ENCODE peak calls at places on chromosome 21, in seven cellular contexts. K, J, V, X, Y, Q and N are unnamed samples.

GRCh38 chr21:38221594-38221993 is 35.2 kb upstream of the KCNJ15 start:
- DNase-seq in K (no peak), J (no peak), V (no peak), X (no peak), Y (no peak), Q (no peak), N (no peak)

GRCh38 chr21:36163780-36164426 is 7.3 kb downstream of the DOP1B start:
- DNase-seq in K (no peak), J (no peak), V (no peak), X (no peak), Y (no peak), Q (no peak), N (no peak)

GRCh38 chr21:44765231-44766013 is 36.2 kb downstream of the UBE2G2 start:
- DNase-seq in K (no peak), J (no peak), V (no peak), X (peak), Y (peak), Q (no peak), N (peak)

GRCh38 chr21:44984792-44985440 is 45.1 kb downstream of the SLX9 start:
- DNase-seq in K (peak), J (no peak), V (peak), X (no peak), Y (peak), Q (peak), N (no peak)

GRCh38 chr21:37454869-37455503 is 88.4 kb downstream of the DYRK1A start:
- DNase-seq in K (no peak), J (no peak), V (no peak), X (no peak), Y (no peak), Q (no peak), N (no peak)

GRCh38 chr21:40926238-40926637 is 79.3 kb upstream of the DSCAM start:
- DNase-seq in K (no peak), J (no peak), V (no peak), X (no peak), Y (no peak), Q (no peak), N (no peak)

GRCh38 chr21:34337741-34338140 is 26.1 kb upstream of the KCNE2 start:
- DNase-seq in K (no peak), J (no peak), V (no peak), X (peak), Y (no peak), Q (no peak), N (no peak)

GRCh38 chr21:44086636-44087425 is 20.4 kb upstream of the PWP2 start:
- DNase-seq in K (no peak), J (no peak), V (peak), X (no peak), Y (no peak), Q (no peak), N (no peak)

GRCh38 chr21:27813750-27814149 is 846.9 kb upstream of the ADAMTS5 start:
- DNase-seq in K (no peak), J (no peak), V (no peak), X (no peak), Y (no peak), Q (no peak), N (no peak)

GRCh38 chr21:46122241-46122671 is 24.3 kb downstream of the COL6A2 start:
- DNase-seq in K (no peak), J (no peak), V (peak), X (peak), Y (peak), Q (no peak), N (no peak)

GRCh38 chr21:40707271-40707670 is 139.7 kb downstream of the DSCAM start:
- DNase-seq in K (no peak), J (no peak), V (no peak), X (no peak), Y (no peak), Q (no peak), N (no peak)

GRCh38 chr21:34579411-34579810 is 35.5 kb downstream of the RCAN1 start:
- DNase-seq in K (no peak), J (no peak), V (no peak), X (peak), Y (no peak), Q (no peak), N (no peak)

GRCh38 chr21:36385909-36386642 is 884 bp downstream of the CHAF1B start:
- DNase-seq in K (no peak), J (no peak), V (peak), X (peak), Y (no peak), Q (no peak), N (no peak)

GRCh38 chr21:46610018-46610701 is 5.3 kb upstream of the S100B start:
- DNase-seq in K (no peak), J (no peak), V (no peak), X (no peak), Y (no peak), Q (no peak), N (peak)

GRCh38 chr21:45405271-45405818 is 380 bp downstream of the COL18A1 start:
- DNase-seq in K (peak), J (no peak), V (no peak), X (peak), Y (peak), Q (no peak), N (no peak)

GRCh38 chr21:45302082-45303061 is 14.7 kb upstream of the POFUT2 start:
- DNase-seq in K (no peak), J (no peak), V (peak), X (no peak), Y (peak), Q (no peak), N (no peak)

DNA sequence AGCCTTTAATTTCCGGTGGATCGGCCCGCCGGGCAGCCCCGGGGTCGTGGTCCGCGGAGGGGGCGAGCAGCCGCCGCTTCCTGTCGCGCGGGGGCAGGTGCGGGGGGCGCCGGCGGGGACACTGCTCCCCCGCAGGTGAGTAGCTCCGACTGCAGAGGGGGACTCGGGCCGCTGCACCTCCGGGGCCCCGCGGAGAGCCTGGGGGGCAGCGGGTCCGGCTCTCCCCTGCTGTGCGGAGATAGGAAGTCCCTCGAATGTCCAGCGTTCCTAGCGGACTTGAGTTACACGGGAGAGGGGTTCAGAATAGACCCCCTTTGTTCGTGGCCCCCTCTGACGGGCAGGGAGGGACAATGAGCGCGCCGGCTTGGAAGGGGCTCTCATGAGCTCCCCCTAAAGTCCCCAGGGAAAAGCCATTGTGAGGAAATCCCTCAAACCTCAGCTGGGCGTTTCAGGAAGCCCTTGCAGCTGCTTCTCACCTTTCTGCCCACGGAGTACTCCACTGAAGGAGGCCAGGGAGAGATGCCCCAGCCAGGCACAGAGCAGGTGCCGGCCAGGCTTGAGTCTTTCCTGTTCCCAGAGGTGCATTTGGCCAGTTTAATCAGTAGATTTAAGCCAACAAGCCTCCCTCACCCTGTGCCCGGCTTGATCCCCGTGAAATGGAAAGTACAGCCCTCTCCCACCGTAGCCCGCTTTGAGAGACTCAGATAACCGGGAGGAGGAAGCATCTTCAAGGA is 925 bp downstream of the PDE9A start:
- DNase-seq in K (peak), J (no peak), V (no peak), X (no peak), Y (peak), Q (no peak), N (peak)
- TF ChIP-seq CTCF in K (no peak), J (no peak), V (no peak), X (no peak), Y (no peak), Q (peak), N (no peak)

GRCh38 chr21:32693581-32693980 is 34.2 kb downstream of the SYNJ1 start:
- DNase-seq in K (no peak), J (no peak), V (no peak), X (no peak), Y (no peak), Q (no peak), N (no peak)

GRCh38 chr21:32690085-32690484 is 37.7 kb downstream of the SYNJ1 start:
- DNase-seq in K (no peak), J (no peak), V (no peak), X (no peak), Y (no peak), Q (no peak), N (no peak)

GRCh38 chr21:32682696-32683474 is 44.9 kb downstream of the SYNJ1 start:
- DNase-seq in K (no peak), J (no peak), V (no peak), X (no peak), Y (no peak), Q (no peak), N (no peak)

DNA sequence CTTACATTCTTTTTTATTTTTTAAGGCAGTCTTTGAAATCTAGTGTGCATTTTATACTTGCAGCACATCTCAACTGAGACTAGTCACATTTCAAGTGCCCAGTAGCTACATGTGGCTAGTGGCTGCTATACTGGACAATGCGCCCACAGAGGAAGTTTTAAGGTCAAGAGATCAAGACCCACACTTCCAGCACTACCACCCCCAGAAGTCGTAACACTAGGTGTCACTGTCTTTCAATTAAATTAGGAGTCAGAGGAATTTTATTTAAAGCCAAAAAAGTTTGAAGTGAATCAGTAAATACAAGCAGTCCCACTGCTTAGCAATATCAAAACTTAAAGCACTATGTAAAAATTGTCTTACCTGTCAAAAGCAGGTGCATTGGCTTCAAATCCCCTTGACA is 39.9 kb downstream of the SYNJ1 start:
- DNase-seq in K (no peak), J (no peak), V (no peak), X (no peak), Y (no peak), Q (no peak), N (peak)
- TF ChIP-seq CTCF in K (no peak), J (no peak), V (no peak), X (no peak), Y (peak), Q (peak), N (no peak)

GRCh38 chr21:42704861-42705260 is 51.4 kb downstream of the PDE9A start:
- DNase-seq in K (no peak), J (no peak), V (no peak), X (no peak), Y (no peak), Q (no peak), N (peak)
- TF ChIP-seq CTCF in K (no peak), J (no peak), V (no peak), X (no peak), Y (no peak), Q (no peak), N (no peak)

DNA sequence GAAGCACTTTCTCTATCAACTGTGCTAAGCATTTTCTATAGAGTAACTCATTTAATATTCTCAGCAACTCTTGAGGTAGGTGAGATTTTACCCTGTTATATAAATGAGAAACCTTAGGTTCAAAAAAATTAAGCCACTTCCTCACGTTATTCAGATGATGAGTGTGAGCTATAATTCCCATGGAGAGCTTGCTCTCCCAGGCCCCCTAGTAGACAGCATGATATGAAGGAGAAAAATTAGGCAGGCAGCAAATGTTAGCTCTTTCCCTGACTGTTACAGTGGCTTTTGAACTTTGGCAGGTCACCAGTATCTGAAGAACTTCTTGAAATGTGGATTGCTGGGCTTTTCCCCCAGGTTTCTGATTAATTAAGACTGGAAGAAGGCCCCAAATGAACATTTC is 753.1 kb downstream of the NCAM2 start:
- DNase-seq in K (no peak), J (no peak), V (no peak), X (no peak), Y (no peak), Q (no peak), N (no peak)
- TF ChIP-seq CTCF in K (no peak), J (no peak), V (peak), X (no peak), Y (no peak), Q (no peak), N (no peak)

GRCh38 chr21:39377444-39378050 is 28.7 kb upstream of the HMGN1 start:
- DNase-seq in K (no peak), J (no peak), V (no peak), X (peak), Y (no peak), Q (peak), N (peak)

GRCh38 chr21:39374046-39374445 is 25.2 kb upstream of the HMGN1 start:
- DNase-seq in K (no peak), J (no peak), V (no peak), X (no peak), Y (no peak), Q (no peak), N (peak)

GRCh38 chr21:39367783-39368182 is 18.9 kb upstream of the HMGN1 start:
- DNase-seq in K (no peak), J (no peak), V (no peak), X (no peak), Y (no peak), Q (no peak), N (no peak)

GRCh38 chr21:39375446-39375845 is 26.6 kb upstream of the HMGN1 start:
- DNase-seq in K (no peak), J (no peak), V (no peak), X (no peak), Y (no peak), Q (no peak), N (no peak)

DNA sequence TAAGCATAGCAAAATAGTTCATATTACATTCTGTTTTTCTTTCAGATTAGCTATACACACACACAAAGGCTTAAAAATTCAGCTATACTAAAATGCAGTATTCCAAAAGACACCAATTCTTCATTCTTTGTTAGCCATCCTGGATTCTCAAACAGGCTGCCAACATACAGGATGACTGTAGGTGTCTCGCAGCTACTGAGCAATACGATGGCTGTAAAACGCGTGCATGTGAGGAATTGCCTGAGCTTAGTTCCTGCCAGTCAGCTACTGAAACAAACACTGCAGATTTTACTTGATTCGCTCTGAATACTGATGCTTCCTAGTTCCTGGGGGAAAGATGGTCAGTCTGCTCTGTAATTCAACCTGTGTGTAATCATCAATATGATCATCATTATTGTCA is 24.7 kb upstream of the HMGN1 start:
- DNase-seq in K (peak), J (no peak), V (no peak), X (peak), Y (no peak), Q (peak), N (peak)
- TF ChIP-seq CTCF in K (peak), J (peak), V (peak), X (peak), Y (peak), Q (peak), N (no peak)

GRCh38 chr21:30842990-30843389 is 13.4 kb upstream of the KRTAP7-1 start:
- DNase-seq in K (no peak), J (no peak), V (no peak), X (no peak), Y (no peak), Q (no peak), N (no peak)
- TF ChIP-seq CTCF in K (no peak), J (no peak), V (no peak), X (peak), Y (no peak), Q (peak), N (no peak)

GRCh38 chr21:30468912-30469812 is 11.0 kb downstream of the KRTAP19-1 start:
- DNase-seq in K (no peak), J (no peak), V (no peak), X (no peak), Y (no peak), Q (no peak), N (no peak)

DNA sequence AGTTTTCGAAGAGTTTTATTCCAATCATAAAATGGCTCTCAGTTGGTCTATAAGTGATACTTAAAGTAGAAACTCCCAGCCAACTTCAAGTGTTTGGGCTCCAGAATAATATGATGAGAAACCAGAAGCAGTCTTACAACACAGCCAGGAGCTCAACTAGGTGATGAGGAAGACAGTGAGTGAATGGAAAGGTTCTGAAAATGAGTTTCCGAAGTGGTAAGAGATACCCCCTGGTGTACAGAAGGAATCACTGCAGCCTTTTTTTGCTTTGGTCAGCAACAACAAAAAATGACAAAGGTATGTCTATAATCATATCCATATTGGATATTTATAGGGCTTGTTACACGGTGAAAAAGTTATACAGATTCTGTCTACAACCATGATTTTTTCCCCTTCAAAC is 16.5 kb downstream of the KRTAP19-1 start:
- DNase-seq in K (peak), J (no peak), V (no peak), X (peak), Y (no peak), Q (no peak), N (no peak)
- TF ChIP-seq CTCF in K (no peak), J (peak), V (no peak), X (peak), Y (no peak), Q (peak), N (no peak)

DNA sequence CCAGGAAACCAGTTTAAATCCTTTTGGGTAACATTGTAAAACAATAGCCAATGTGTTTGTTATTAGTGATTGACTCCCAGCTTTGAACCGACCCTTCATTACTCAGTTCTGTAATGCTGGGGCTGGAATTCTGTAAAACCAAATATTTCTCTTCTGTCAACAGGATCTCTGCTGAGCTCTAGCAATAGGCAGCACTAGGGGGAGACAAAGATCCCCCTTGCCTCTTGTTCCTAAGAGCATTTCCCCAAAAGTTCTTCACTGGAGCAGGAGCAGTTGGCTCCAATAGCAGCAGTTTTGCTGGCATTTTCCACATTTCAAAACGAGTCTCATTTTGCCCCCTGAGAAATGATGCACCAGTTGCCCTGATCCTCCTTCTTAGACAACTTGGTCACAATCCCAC is 1671.1 kb downstream of the MRPL39 start:
- DNase-seq in K (peak), J (no peak), V (no peak), X (peak), Y (no peak), Q (no peak), N (peak)
- TF ChIP-seq CTCF in K (no peak), J (peak), V (no peak), X (peak), Y (peak), Q (peak), N (no peak)

GRCh38 chr21:18370292-18370691 is 33.3 kb downstream of the TMPRSS15 start:
- DNase-seq in K (no peak), J (no peak), V (no peak), X (no peak), Y (no peak), Q (no peak), N (no peak)
- TF ChIP-seq CTCF in K (no peak), J (no peak), V (no peak), X (no peak), Y (no peak), Q (no peak), N (no peak)